ENCODE peak calls at places on chromosomes 12 and 14, in six cellular contexts. Z is Caco-2; E is ureter; F is cardiac muscle cell; T is GM04503; D is activated CD8-positive, alpha-beta memory T cell treated with anti-CD3 and anti-CD28 coated beads, Interleukin-2, amount 50 U/mL, for 48 hours. V is an unnamed sample.

GRCh38 chr14:64844272-64844671 is 35.4 kb downstream of the SPTB start:
- DNase-seq in E (no peak), D (no peak), F (no peak), Z (no peak), T (no peak), V (no peak)

GRCh38 chr14:73613046-73613383 is 698 bp downstream of the ACOT6 start:
- DNase-seq in F (no peak), T (no peak), D (no peak), E (no peak), Z (no peak), V (no peak)

GRCh38 chr14:47262801-47263200 is 412.6 kb downstream of the MDGA2 start:
- DNase-seq in F (no peak), Z (no peak), D (no peak), T (no peak), E (no peak), V (no peak)

GRCh38 chr14:85172290-85172689 is 357.7 kb upstream of the FLRT2 start:
- DNase-seq in D (no peak), F (no peak), E (no peak), Z (no peak), T (no peak), V (no peak)

GRCh38 chr12:111174283-111175108 is 194.4 kb downstream of the PHETA1 start:
- DNase-seq in D (no peak), T (no peak), Z (no peak), E (no peak), F (no peak), V (no peak)

GRCh38 chr14:59803052-59803451 is 67.5 kb downstream of the RTN1 start:
- DNase-seq in Z (no peak), D (no peak), T (no peak), E (no peak), F (no peak), V (no peak)

GRCh38 chr12:108254030-108254429 is 85.1 kb downstream of the CMKLR1 start:
- DNase-seq in D (no peak), E (no peak), Z (no peak), T (no peak), F (no peak), V (no peak)

GRCh38 chr14:86654558-86655184 is 1124.7 kb downstream of the FLRT2 start:
- DNase-seq in E (peak), T (no peak), Z (peak), F (peak), D (peak), V (no peak)

GRCh38 chr12:58189030-58189429 is 247.7 kb downstream of the ATP23 start:
- DNase-seq in D (no peak), T (no peak), F (no peak), E (no peak), Z (no peak), V (no peak)

GRCh38 chr14:85527458-85527857 is 2.5 kb upstream of the FLRT2 start:
- DNase-seq in F (no peak), E (no peak), Z (no peak), D (no peak), T (no peak), V (no peak)

GRCh38 chr12:3752096-3752709 is 706 bp downstream of the CRACR2A start:
- DNase-seq in F (no peak), D (peak), E (peak), T (no peak), Z (peak), V (no peak)

GRCh38 chr12:127280393-127281275 is 986.3 kb upstream of the TMEM132C start:
- DNase-seq in Z (no peak), F (peak), D (peak), T (no peak), E (peak), V (no peak)

GRCh38 chr12:112182499-112182898 is 57.1 kb downstream of the TRAFD1 start:
- DNase-seq in E (no peak), D (no peak), F (no peak), T (no peak), Z (no peak), V (no peak)

GRCh38 chr12:107086314-107086713 is 7.0 kb downstream of the CRY1 start:
- DNase-seq in Z (no peak), F (no peak), D (no peak), E (no peak), T (no peak), V (no peak)

GRCh38 chr12:93191956-93192355 is 185.8 kb upstream of the NUDT4 start:
- DNase-seq in E (no peak), T (peak), F (no peak), D (no peak), Z (no peak), V (peak)

GRCh38 chr12:111842556-111843396 is 748 bp downstream of the MAPKAPK5 start:
- DNase-seq in T (no peak), Z (peak), D (peak), F (peak), E (no peak), V (no peak)

GRCh38 chr14:22427771-22428228 is 161.2 kb downstream of the DAD1 start:
- DNase-seq in F (no peak), E (peak), T (peak), D (no peak), Z (no peak), V (peak)

GRCh38 chr14:50520947-50521815 is 11.2 kb downstream of the MAP4K5 start:
- DNase-seq in E (no peak), T (peak), D (peak), Z (no peak), F (no peak), V (peak)

GRCh38 chr12:93894391-93895095 is 217.4 kb downstream of the CRADD start:
- DNase-seq in F (peak), D (no peak), Z (no peak), E (peak), T (peak), V (peak)

GRCh38 chr12:66441905-66442559 is 139.7 kb downstream of the HELB start:
- DNase-seq in T (no peak), F (no peak), Z (no peak), E (no peak), D (no peak), V (no peak)

GRCh38 chr14:20427231-20428009 is 8.5 kb downstream of the KLHL33 start:
- DNase-seq in F (no peak), Z (no peak), E (no peak), D (no peak), T (no peak), V (no peak)

GRCh38 chr12:48998497-48999353 is 450 bp downstream of the DDN start:
- DNase-seq in E (no peak), Z (peak), T (no peak), F (no peak), D (no peak), V (no peak)

GRCh38 chr12:74483057-74483456 is 54.6 kb upstream of the ATXN7L3B start:
- DNase-seq in F (no peak), E (no peak), Z (no peak), T (no peak), D (no peak), V (no peak)

GRCh38 chr14:68088463-68088862 is 268.9 kb downstream of the RAD51B start:
- DNase-seq in T (no peak), F (no peak), D (no peak), E (no peak), Z (no peak), V (no peak)

GRCh38 chr14:22547309-22547947 is 41.6 kb downstream of the DAD1 start:
- DNase-seq in F (no peak), Z (no peak), T (no peak), E (no peak), D (peak), V (no peak)

GRCh38 chr14:105857816-105858675 is 331.7 kb downstream of the TMEM121 start:
- DNase-seq in T (no peak), E (peak), Z (peak), F (no peak), D (peak), V (no peak)

GRCh38 chr12:126362490-126362889 is 1297.3 kb downstream of the AACS start:
- DNase-seq in D (no peak), Z (no peak), T (no peak), E (no peak), F (no peak), V (no peak)

GRCh38 chr12:21476949-21477348 is 24.5 kb downstream of the RECQL start:
- DNase-seq in F (no peak), Z (no peak), D (no peak), E (no peak), T (peak), V (peak)

GRCh38 chr12:129212221-129212630 is 358.9 kb downstream of the GLT1D1 start:
- DNase-seq in F (no peak), E (no peak), Z (peak), T (no peak), D (no peak), V (no peak)

GRCh38 chr12:54759751-54760150 is 94.6 kb upstream of the MUCL1 start:
- DNase-seq in T (peak), F (peak), Z (peak), D (no peak), E (no peak), V (peak)

GRCh38 chr12:88566430-88566829 is 13.8 kb downstream of the KITLG start:
- DNase-seq in E (no peak), D (no peak), Z (peak), T (no peak), F (no peak), V (no peak)

GRCh38 chr12:2877959-2878732 is 1.1 kb downstream of the RHNO1 start:
- DNase-seq in E (no peak), Z (no peak), T (no peak), D (no peak), F (no peak), V (no peak)

GRCh38 chr12:47903151-47903611 is 1.6 kb downstream of the VDR start:
- DNase-seq in F (peak), Z (no peak), D (peak), T (peak), E (no peak), V (peak)

GRCh38 chr12:2902287-2902880 is 11.7 kb downstream of the TULP3 start:
- DNase-seq in Z (no peak), F (peak), E (no peak), D (no peak), T (no peak), V (no peak)

GRCh38 chr14:22419620-22420019 is 169.4 kb downstream of the DAD1 start:
- DNase-seq in T (no peak), F (no peak), Z (peak), E (no peak), D (no peak), V (no peak)

V was measured in GM04504.